ENCODE peak calls at places on chromosomes 1 and 21, in four cellular contexts. S is fibroblast of mammary gland, P is neural progenitor cell, D is endothelial cell. G is an unnamed sample.

GRCh38 chr1:94757931-94758330 is 62.2 kb upstream of the SLC44A3 start:
- DNase-seq in S (peak), P (peak), D (no peak), G (peak)

GRCh38 chr1:205936846-205937707 is 6.2 kb downstream of the SLC26A9 start:
- DNase-seq in S (peak), P (no peak), D (no peak), G (no peak)

GRCh38 chr1:17251699-17252376 is 2.9 kb downstream of the PADI3 start:
- DNase-seq in S (peak), P (no peak), D (no peak), G (no peak)

GRCh38 chr21:41161428-41161827 is 6.5 kb upstream of the BACE2 start:
- DNase-seq in S (no peak), P (no peak), D (no peak), G (no peak)

GRCh38 chr1:25031601-25031965 is 101.5 kb upstream of the RUNX3 start:
- DNase-seq in S (no peak), P (no peak), D (no peak), G (no peak)

GRCh38 chr21:14040386-14040785 is 170.4 kb downstream of the LIPI start:
- DNase-seq in S (no peak), P (no peak), D (no peak), G (no peak)

GRCh38 chr1:222631611-222632208 is 13.8 kb downstream of the MIA3 start:
- DNase-seq in S (no peak), P (no peak), D (no peak), G (no peak)

GRCh38 chr1:109255097-109255651 is 5.8 kb downstream of the CELSR2 start:
- DNase-seq in S (no peak), P (peak), D (no peak), G (peak)

GRCh38 chr1:79197421-79197820 is 190.9 kb upstream of the ADGRL4 start:
- DNase-seq in S (peak), P (peak), D (peak), G (no peak)

GRCh38 chr1:241591317-241591716 is 48.9 kb downstream of the CHML start:
- DNase-seq in S (peak), P (no peak), D (no peak), G (no peak)

GRCh38 chr1:24558902-24559791 is 3.3 kb downstream of the NCMAP start:
- DNase-seq in S (peak), P (peak), D (no peak), G (no peak)

GRCh38 chr1:85264150-85264549 is 4.7 kb upstream of the C1orf52 start:
- DNase-seq in S (no peak), P (no peak), D (no peak), G (no peak)

GRCh38 chr1:185721553-185721952 is 12.6 kb upstream of the HMCN1 start:
- DNase-seq in S (no peak), P (no peak), D (no peak), G (no peak)

GRCh38 chr1:36109041-36109679 is 15.9 kb downstream of the COL8A2 start:
- DNase-seq in S (peak), P (no peak), D (no peak), G (no peak)

GRCh38 chr1:77475631-77476030 is 193.8 kb downstream of the AK5 start:
- DNase-seq in S (no peak), P (no peak), D (no peak), G (no peak)

GRCh38 chr1:150186789-150187559 is 37.3 kb downstream of the PLEKHO1 start:
- DNase-seq in S (peak), P (peak), D (no peak), G (no peak)

GRCh38 chr1:63148825-63149645 is 173.3 kb upstream of the FOXD3 start:
- DNase-seq in S (peak), P (peak), D (peak), G (peak)

GRCh38 chr21:40099809-40100208 is 232.6 kb downstream of the PCP4 start:
- DNase-seq in S (no peak), P (no peak), D (no peak), G (no peak)

GRCh38 chr1:205355054-205355453 is 1.7 kb downstream of the KLHDC8A start:
- DNase-seq in S (peak), P (no peak), D (no peak), G (no peak)

GRCh38 chr1:104856091-104856490 is 1106.4 kb downstream of the AMY1C start:
- DNase-seq in S (no peak), P (no peak), D (no peak), G (no peak)

DNA sequence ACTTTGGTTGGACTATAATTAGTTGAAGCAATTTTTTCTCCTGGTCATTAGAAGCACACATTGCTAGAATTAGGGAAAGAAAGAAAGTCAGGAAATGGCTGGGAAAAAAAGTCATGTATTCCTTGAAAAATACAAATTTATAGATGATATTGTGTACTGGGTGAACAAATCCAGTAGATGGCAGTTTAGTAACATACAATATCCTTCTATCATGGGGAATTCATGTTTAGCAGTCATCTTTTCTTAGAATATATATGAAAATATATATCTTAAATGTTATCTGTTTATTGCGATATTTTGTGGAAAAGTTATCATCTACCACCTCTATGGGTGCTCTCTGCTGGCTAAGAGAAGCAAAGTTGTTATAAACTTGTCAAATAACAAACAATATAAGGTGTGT is 13.1 kb upstream of the ZRANB2 start:
- DNase-seq in S (peak), P (no peak), D (no peak), G (no peak)
- TF ChIP-seq CTCF in S (peak), P (peak), D (peak), G (peak)

GRCh38 chr1:155263067-155263466 is 907 bp upstream of the SCAMP3 start:
- DNase-seq in S (no peak), P (no peak), D (no peak), G (no peak)

GRCh38 chr1:155261888-155262673 is at the start of gene SCAMP3:
- DNase-seq in S (peak), P (peak), D (peak), G (peak)

GRCh38 chr1:155256101-155256852 is 994 bp upstream of the ENTREP3 start:
- DNase-seq in S (no peak), P (no peak), D (no peak), G (peak)

GRCh38 chr1:155260276-155260675 is 1.9 kb downstream of the SCAMP3 start:
- DNase-seq in S (no peak), P (no peak), D (no peak), G (no peak)

GRCh38 chr1:155261401-155261887 is 716 bp downstream of the SCAMP3 start:
- DNase-seq in S (no peak), P (no peak), D (no peak), G (no peak)
- TF ChIP-seq CTCF in S (no peak), P (peak), D (peak), G (peak)

GRCh38 chr1:215523906-215524305 is 43.2 kb upstream of the KCTD3 start:
- DNase-seq in S (peak), P (no peak), D (no peak), G (no peak)

GRCh38 chr1:215529111-215529510 is 38.0 kb upstream of the KCTD3 start:
- DNase-seq in S (peak), P (no peak), D (no peak), G (no peak)

GRCh38 chr1:215526147-215526845 is 40.8 kb upstream of the KCTD3 start:
- DNase-seq in S (peak), P (peak), D (no peak), G (no peak)

GRCh38 chr1:215529571-215529970 is 37.5 kb upstream of the KCTD3 start:
- DNase-seq in S (no peak), P (no peak), D (no peak), G (no peak)

DNA sequence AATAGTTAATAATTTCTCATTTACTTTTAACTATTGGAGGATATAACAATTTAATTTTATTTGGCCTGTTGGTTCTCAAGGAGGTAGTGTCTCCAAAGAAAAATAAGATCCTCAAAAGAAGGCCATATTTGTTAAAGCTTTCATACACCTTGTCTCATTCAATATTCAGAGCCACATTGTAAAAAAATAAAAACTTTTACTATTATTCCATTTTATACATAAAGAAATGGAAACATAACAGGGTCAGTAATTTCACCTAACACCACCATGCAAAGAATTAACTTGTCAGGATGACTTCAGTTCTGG is 40.3 kb upstream of the KCTD3 start:
- DNase-seq in S (no peak), P (no peak), D (no peak), G (no peak)
- TF ChIP-seq CTCF in S (no peak), P (no peak), D (peak), G (peak)

DNA sequence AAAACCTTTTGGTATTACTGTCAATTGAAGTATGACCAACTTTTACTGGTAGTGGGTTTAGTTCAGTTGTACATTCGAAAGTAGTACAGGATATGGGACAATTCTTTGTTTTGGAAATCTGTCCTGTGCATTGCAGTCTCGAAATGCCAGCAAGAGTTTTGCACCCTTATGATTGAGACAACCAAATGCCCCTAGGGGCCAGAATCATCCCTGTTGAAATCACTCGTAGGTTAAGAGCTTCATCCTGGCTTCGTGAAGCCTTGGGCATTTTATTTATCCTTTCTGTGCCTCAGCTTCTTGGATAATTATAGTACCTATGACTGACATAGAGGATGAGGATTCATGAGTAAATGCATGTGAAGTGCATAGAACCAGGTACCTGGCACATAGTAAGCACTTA is 2.4 kb upstream of the GOLT1A start:
- DNase-seq in S (no peak), P (no peak), D (no peak), G (no peak)
- TF ChIP-seq CTCF in S (no peak), P (no peak), D (no peak), G (no peak)

DNA sequence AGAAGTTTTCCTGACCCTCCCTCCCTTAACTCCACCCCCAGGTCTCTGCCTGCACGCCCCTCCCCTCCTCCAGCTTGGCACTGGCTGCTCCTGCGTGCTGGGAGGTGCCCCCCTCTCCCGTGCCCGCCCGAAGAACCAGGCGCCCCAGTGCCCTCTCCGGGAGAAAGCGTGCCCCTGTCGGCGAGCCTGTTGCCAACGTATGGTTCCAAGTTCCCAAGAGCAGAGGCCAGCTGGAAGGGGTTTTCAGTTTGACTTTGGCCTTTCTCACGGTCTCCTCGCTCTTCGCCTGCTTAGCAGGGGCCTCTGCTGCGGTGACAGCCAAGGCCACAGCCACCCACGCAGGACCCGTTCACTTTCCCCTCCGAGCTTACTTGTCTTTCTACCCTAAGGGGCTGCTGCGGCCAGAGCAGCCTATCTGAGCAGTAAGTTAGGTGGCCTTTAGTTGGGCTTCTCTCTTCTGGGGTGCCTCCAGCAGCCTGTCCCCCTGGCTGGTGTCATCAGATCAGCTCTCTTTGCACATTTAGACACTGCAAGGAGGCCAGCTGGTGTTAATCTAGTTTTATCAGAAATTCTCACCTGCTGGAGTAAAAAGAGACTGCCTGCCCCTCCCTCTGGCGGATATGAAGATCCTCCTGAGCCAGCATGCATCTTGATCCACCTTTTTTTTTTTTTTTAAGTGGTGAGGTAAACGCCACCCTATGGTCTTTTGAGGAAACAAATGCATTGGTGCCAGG is 1.5 kb downstream of the STUM start:
- DNase-seq in S (peak), P (peak), D (peak), G (peak)
- TF ChIP-seq CTCF in S (no peak), P (peak), D (peak), G (no peak)